ENCODE peak calls at places on chromosome 7, in four cellular contexts. One of them, this sample, is unnamed.

GRCh38 chr7:4302203-4302905 is 379.7 kb upstream of the FOXK1 start:
- DNase-seq in AG04450: no peak
- DNase-seq in brain microvascular endothelial cell: no peak
- DNase-seq in coronary artery: no peak
- DNase-seq in this sample: no peak

GRCh38 chr7:130363156-130363847 is 17.0 kb upstream of the CPA1 start:
- DNase-seq in coronary artery: no peak
- DNase-seq in brain microvascular endothelial cell: peak
- DNase-seq in AG04450: peak
- DNase-seq in this sample: peak

GRCh38 chr7:130941322-130942210 is 207.6 kb upstream of the KLF14 start:
- DNase-seq in AG04450: no peak
- DNase-seq in brain microvascular endothelial cell: peak
- DNase-seq in coronary artery: no peak
- DNase-seq in this sample: peak

GRCh38 chr7:147053761-147054160 is 937.2 kb downstream of the CNTNAP2 start:
- DNase-seq in coronary artery: no peak
- DNase-seq in brain microvascular endothelial cell: no peak
- DNase-seq in AG04450: no peak
- DNase-seq in this sample: no peak

GRCh38 chr7:12431886-12432285 is 28.2 kb upstream of the VWDE start:
- DNase-seq in AG04450: no peak
- DNase-seq in brain microvascular endothelial cell: peak
- DNase-seq in coronary artery: no peak
- DNase-seq in this sample: no peak

GRCh38 chr7:90119178-90119971 is 34.9 kb upstream of the STEAP1 start:
- DNase-seq in coronary artery: no peak
- DNase-seq in brain microvascular endothelial cell: no peak
- DNase-seq in AG04450: no peak
- DNase-seq in this sample: peak

GRCh38 chr7:137986252-137987010 is 15.5 kb downstream of the CREB3L2 start:
- DNase-seq in coronary artery: no peak
- DNase-seq in brain microvascular endothelial cell: no peak
- DNase-seq in AG04450: no peak
- DNase-seq in this sample: peak

GRCh38 chr7:128923411-128923800 is 12.9 kb upstream of the KCP start:
- DNase-seq in coronary artery: peak
- DNase-seq in brain microvascular endothelial cell: no peak
- DNase-seq in AG04450: no peak
- DNase-seq in this sample: no peak

GRCh38 chr7:82152858-82153257 is 290.7 kb downstream of the CACNA2D1 start:
- DNase-seq in coronary artery: no peak
- DNase-seq in AG04450: no peak
- DNase-seq in brain microvascular endothelial cell: no peak
- DNase-seq in this sample: no peak

GRCh38 chr7:156640949-156641485 is 443 bp downstream of the RNF32 start:
- DNase-seq in brain microvascular endothelial cell: peak
- DNase-seq in coronary artery: no peak
- DNase-seq in AG04450: no peak
- DNase-seq in this sample: peak

GRCh38 chr7:22364910-22365309 is 8.0 kb upstream of the RAPGEF5 start:
- DNase-seq in coronary artery: no peak
- DNase-seq in AG04450: no peak
- DNase-seq in brain microvascular endothelial cell: no peak
- DNase-seq in this sample: no peak

GRCh38 chr7:51028128-51028830 is 245.6 kb upstream of the GRB10 start:
- DNase-seq in coronary artery: peak
- DNase-seq in AG04450: no peak
- DNase-seq in brain microvascular endothelial cell: no peak
- DNase-seq in this sample: no peak

GRCh38 chr7:105352018-105352612 is 36.6 kb downstream of the SRPK2 start:
- DNase-seq in AG04450: peak
- DNase-seq in brain microvascular endothelial cell: peak
- DNase-seq in coronary artery: peak
- DNase-seq in this sample: peak

GRCh38 chr7:73308665-73309214 is at the start of gene NSUN5:
- DNase-seq in coronary artery: peak
- DNase-seq in brain microvascular endothelial cell: peak
- DNase-seq in AG04450: peak
- DNase-seq in this sample: peak

GRCh38 chr7:79241288-79242055 is 212.0 kb downstream of the MAGI2 start:
- DNase-seq in AG04450: peak
- DNase-seq in brain microvascular endothelial cell: peak
- DNase-seq in coronary artery: no peak
- DNase-seq in this sample: peak

GRCh38 chr7:155465761-155466141 is 7.8 kb downstream of the EN2 start:
- DNase-seq in brain microvascular endothelial cell: no peak
- DNase-seq in coronary artery: no peak
- DNase-seq in AG04450: no peak
- DNase-seq in this sample: no peak

GRCh38 chr7:155464948-155465739 is 7.2 kb downstream of the EN2 start:
- DNase-seq in brain microvascular endothelial cell: no peak
- DNase-seq in AG04450: no peak
- DNase-seq in coronary artery: no peak
- DNase-seq in this sample: no peak

GRCh38 chr7:155466142-155466813 is 8.3 kb downstream of the EN2 start:
- DNase-seq in brain microvascular endothelial cell: no peak
- DNase-seq in coronary artery: no peak
- DNase-seq in AG04450: no peak
- DNase-seq in this sample: no peak

GRCh38 chr7:155467846-155468821 is 10.2 kb downstream of the EN2 start:
- DNase-seq in brain microvascular endothelial cell: no peak
- DNase-seq in coronary artery: no peak
- DNase-seq in AG04450: no peak
- DNase-seq in this sample: no peak

GRCh38 chr7:155466814-155467675 is 9.1 kb downstream of the EN2 start:
- DNase-seq in AG04450: no peak
- DNase-seq in brain microvascular endothelial cell: no peak
- DNase-seq in coronary artery: no peak
- DNase-seq in this sample: no peak
- H3K4me3 ChIP-seq in AG04450: no peak
- H3K4me3 ChIP-seq in brain microvascular endothelial cell: no peak
- H3K4me3 ChIP-seq in coronary artery: peak
- H3K4me3 ChIP-seq in this sample: no peak

GRCh38 chr7:84877943-84878595 is 308.8 kb downstream of the SEMA3D start:
- DNase-seq in coronary artery: no peak
- DNase-seq in brain microvascular endothelial cell: no peak
- DNase-seq in AG04450: no peak
- DNase-seq in this sample: no peak

GRCh38 chr7:84876036-84876821 is 310.6 kb downstream of the SEMA3D start:
- DNase-seq in brain microvascular endothelial cell: no peak
- DNase-seq in coronary artery: no peak
- DNase-seq in AG04450: no peak
- DNase-seq in this sample: no peak

GRCh38 chr7:84879936-84880325 is 306.9 kb downstream of the SEMA3D start:
- DNase-seq in coronary artery: no peak
- DNase-seq in AG04450: no peak
- DNase-seq in brain microvascular endothelial cell: no peak
- DNase-seq in this sample: no peak
- TF ChIP-seq CTCF in coronary artery: no peak
- TF ChIP-seq CTCF in AG04450: no peak
- TF ChIP-seq CTCF in brain microvascular endothelial cell: no peak
- TF ChIP-seq CTCF in this sample: no peak

GRCh38 chr7:102289051-102289450 is 2.4 kb downstream of the SH2B2 start:
- DNase-seq in coronary artery: no peak
- DNase-seq in AG04450: no peak
- DNase-seq in brain microvascular endothelial cell: no peak
- DNase-seq in this sample: no peak

GRCh38 chr7:102287465-102288146 is 938 bp downstream of the SH2B2 start:
- DNase-seq in AG04450: no peak
- DNase-seq in coronary artery: no peak
- DNase-seq in brain microvascular endothelial cell: no peak
- DNase-seq in this sample: peak

GRCh38 chr7:102286237-102287081 is at the start of gene SH2B2:
- DNase-seq in coronary artery: peak
- DNase-seq in AG04450: no peak
- DNase-seq in brain microvascular endothelial cell: peak
- DNase-seq in this sample: peak

GRCh38 chr7:102287082-102287464 is 405 bp downstream of the SH2B2 start:
- DNase-seq in brain microvascular endothelial cell: no peak
- DNase-seq in coronary artery: no peak
- DNase-seq in AG04450: no peak
- DNase-seq in this sample: no peak

GRCh38 chr7:102288285-102288930 is 1.7 kb downstream of the SH2B2 start:
- DNase-seq in coronary artery: no peak
- DNase-seq in brain microvascular endothelial cell: no peak
- DNase-seq in AG04450: no peak
- DNase-seq in this sample: no peak
- H3K4me3 ChIP-seq in coronary artery: peak
- H3K4me3 ChIP-seq in brain microvascular endothelial cell: no peak
- H3K4me3 ChIP-seq in AG04450: peak
- H3K4me3 ChIP-seq in this sample: peak

GRCh38 chr7:134327896-134328295 is 11.2 kb upstream of the SLC35B4 start:
- DNase-seq in AG04450: no peak
- DNase-seq in coronary artery: no peak
- DNase-seq in brain microvascular endothelial cell: peak
- DNase-seq in this sample: peak
- TF ChIP-seq CTCF in AG04450: peak
- TF ChIP-seq CTCF in coronary artery: no peak
- TF ChIP-seq CTCF in brain microvascular endothelial cell: peak
- TF ChIP-seq CTCF in this sample: peak

DNA sequence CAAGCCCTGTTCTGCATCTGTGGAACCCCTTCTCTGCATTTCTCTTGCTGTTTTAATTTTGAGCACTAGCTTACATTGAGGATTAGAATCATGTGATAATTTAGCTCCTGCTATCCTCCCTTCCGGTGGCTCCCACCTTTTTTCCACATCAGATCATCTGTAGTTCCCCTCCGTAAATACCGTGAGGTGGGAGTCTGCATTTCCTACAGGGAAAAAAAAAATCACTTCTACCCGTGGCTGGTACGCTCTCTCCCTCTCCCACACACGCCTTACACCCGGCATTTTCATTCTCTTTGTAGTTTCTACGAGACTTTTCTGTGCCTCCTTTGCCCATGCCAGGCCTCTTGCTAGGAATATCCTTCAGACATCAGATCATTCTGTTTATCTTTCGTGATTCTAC is 41.8 kb upstream of the OCM start:
- DNase-seq in AG04450: no peak
- DNase-seq in coronary artery: no peak
- DNase-seq in brain microvascular endothelial cell: no peak
- DNase-seq in this sample: no peak
- H3K4me3 ChIP-seq in AG04450: no peak
- H3K4me3 ChIP-seq in coronary artery: no peak
- H3K4me3 ChIP-seq in brain microvascular endothelial cell: no peak
- H3K4me3 ChIP-seq in this sample: no peak

GRCh38 chr7:142632291-142633134 is 116.8 kb upstream of the PRSS1 start:
- DNase-seq in coronary artery: no peak
- DNase-seq in AG04450: no peak
- DNase-seq in brain microvascular endothelial cell: peak
- DNase-seq in this sample: peak
- TF ChIP-seq CTCF in coronary artery: peak
- TF ChIP-seq CTCF in AG04450: peak
- TF ChIP-seq CTCF in brain microvascular endothelial cell: peak
- TF ChIP-seq CTCF in this sample: peak

GRCh38 chr7:142927085-142927745 is 6.3 kb downstream of the TRPV5 start:
- DNase-seq in AG04450: no peak
- DNase-seq in brain microvascular endothelial cell: no peak
- DNase-seq in coronary artery: no peak
- DNase-seq in this sample: no peak

GRCh38 chr7:142932386-142933091 is 1.0 kb downstream of the TRPV5 start:
- DNase-seq in brain microvascular endothelial cell: no peak
- DNase-seq in AG04450: no peak
- DNase-seq in coronary artery: peak
- DNase-seq in this sample: no peak

GRCh38 chr7:142933092-142933475 is 462 bp downstream of the TRPV5 start:
- DNase-seq in coronary artery: peak
- DNase-seq in brain microvascular endothelial cell: no peak
- DNase-seq in AG04450: no peak
- DNase-seq in this sample: no peak

GRCh38 chr7:142927949-142928348 is 5.6 kb downstream of the TRPV5 start:
- DNase-seq in AG04450: no peak
- DNase-seq in coronary artery: no peak
- DNase-seq in brain microvascular endothelial cell: no peak
- DNase-seq in this sample: no peak

GRCh38 chr7:142930126-142930730 is 3.3 kb downstream of the TRPV5 start:
- DNase-seq in coronary artery: peak
- DNase-seq in brain microvascular endothelial cell: no peak
- DNase-seq in AG04450: no peak
- DNase-seq in this sample: no peak
- H3K4me3 ChIP-seq in coronary artery: no peak
- H3K4me3 ChIP-seq in brain microvascular endothelial cell: no peak
- H3K4me3 ChIP-seq in AG04450: no peak
- H3K4me3 ChIP-seq in this sample: no peak

DNA sequence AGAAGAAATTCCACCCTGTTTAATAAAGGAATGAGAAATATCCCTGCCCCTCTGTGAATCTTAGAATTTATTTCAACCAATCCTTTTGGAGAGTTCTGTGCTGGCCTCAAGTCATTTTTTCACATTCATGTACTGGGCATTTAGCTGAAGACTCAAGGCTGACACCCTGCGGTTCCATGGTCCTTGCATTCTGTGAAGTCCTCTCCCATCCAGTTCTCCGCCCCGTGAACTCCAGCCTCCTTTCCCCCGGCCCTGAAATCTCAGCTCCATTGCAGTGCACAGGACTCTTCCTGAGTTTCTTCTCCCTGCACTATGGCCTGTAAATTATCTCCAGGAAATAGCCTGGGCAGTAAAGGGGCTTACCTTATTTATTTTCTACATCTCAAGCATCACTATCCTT is 183.0 kb upstream of the KCND2 start:
- DNase-seq in AG04450: no peak
- DNase-seq in coronary artery: no peak
- DNase-seq in brain microvascular endothelial cell: no peak
- DNase-seq in this sample: peak
- TF ChIP-seq CTCF in AG04450: peak
- TF ChIP-seq CTCF in coronary artery: no peak
- TF ChIP-seq CTCF in brain microvascular endothelial cell: peak
- TF ChIP-seq CTCF in this sample: peak

DNA sequence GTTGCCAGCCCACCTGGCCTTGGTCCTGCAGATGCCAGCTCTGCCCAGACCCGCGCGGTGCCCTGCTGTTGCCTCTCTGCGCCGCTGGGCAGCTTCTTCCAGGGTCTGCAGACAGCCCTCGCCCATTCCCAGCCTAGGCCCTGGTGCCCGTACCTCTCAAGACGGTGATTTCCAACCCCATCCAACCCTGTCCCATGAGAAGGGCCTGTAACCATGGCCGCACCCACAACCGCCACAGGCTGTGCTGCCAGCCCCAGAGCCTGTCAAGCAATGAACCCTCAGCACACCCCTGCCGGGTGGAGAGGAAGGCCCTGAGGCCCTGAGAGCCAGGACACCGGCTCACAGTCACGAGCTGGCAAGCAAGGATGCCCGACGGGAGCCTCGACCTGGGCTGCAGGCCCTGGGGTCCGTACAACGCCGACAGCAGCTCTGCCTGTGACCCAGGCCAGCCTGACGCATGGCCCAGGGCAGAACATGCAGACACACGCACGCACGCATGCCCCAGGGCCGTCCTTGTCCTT is 231.9 kb downstream of the MAD1L1 start:
- DNase-seq in brain microvascular endothelial cell: no peak
- DNase-seq in AG04450: no peak
- DNase-seq in coronary artery: no peak
- DNase-seq in this sample: no peak
- H3K4me3 ChIP-seq in brain microvascular endothelial cell: no peak
- H3K4me3 ChIP-seq in AG04450: no peak
- H3K4me3 ChIP-seq in coronary artery: no peak
- H3K4me3 ChIP-seq in this sample: no peak

This sample was measured in cardiac fibroblast.